ENCODE peak calls at places on chromosomes 6 and 20, in ten cellular contexts. Q is lung, Y is GM23338, A is fibroblast of mammary gland, D is K562, N is IMR-90, S is mucosa of descending colon, V is fibroblast of lung, F is sigmoid colon, U is OCI-LY7. P is an unnamed sample.

GRCh38 chr20:40511478-40511877 is 177.6 kb downstream of the MAFB start:
- DNase-seq in Q (no peak), Y (no peak), A (peak), D (no peak), N (no peak), S (no peak), V (peak), F (peak), U (no peak), P (peak)

GRCh38 chr6:158718431-158719126 is 68.7 kb downstream of the SYTL3 start:
- DNase-seq in Q (no peak), Y (peak), A (no peak), D (peak), N (no peak), S (no peak), V (no peak), F (peak), U (peak), P (peak)

GRCh38 chr6:45305546-45305945 is 22.6 kb upstream of the RUNX2 start:
- DNase-seq in Q (no peak), Y (no peak), A (peak), D (no peak), N (peak), S (no peak), V (peak), F (no peak), U (no peak), P (no peak)

GRCh38 chr6:2971420-2972218 is at the start of gene SERPINB6:
- DNase-seq in Q (peak), Y (peak), A (peak), D (peak), N (peak), S (peak), V (peak), F (peak), U (no peak), P (peak)

GRCh38 chr20:16580127-16580526 is 6.9 kb upstream of the KIF16B start:
- DNase-seq in Q (no peak), Y (no peak), A (peak), D (no peak), N (peak), S (no peak), V (peak), F (no peak), U (no peak), P (peak)

GRCh38 chr6:36296240-36296639 is 26.4 kb downstream of the PNPLA1 start:
- DNase-seq in Q (no peak), Y (no peak), A (peak), D (no peak), N (peak), S (no peak), V (peak), F (no peak), U (no peak), P (peak)

GRCh38 chr6:20399518-20399917 is 2.2 kb upstream of the E2F3 start:
- DNase-seq in Q (no peak), Y (no peak), A (no peak), D (no peak), N (no peak), S (no peak), V (no peak), F (no peak), U (no peak), P (no peak)

GRCh38 chr20:23187759-23188158 is 101.6 kb upstream of the CD93 start:
- DNase-seq in Q (no peak), Y (no peak), A (no peak), D (no peak), N (no peak), S (no peak), V (no peak), F (no peak), U (no peak), P (peak)

GRCh38 chr6:75098709-75099108 is 107.1 kb downstream of the COL12A1 start:
- DNase-seq in Q (peak), Y (no peak), A (peak), D (no peak), N (peak), S (no peak), V (peak), F (peak), U (no peak), P (peak)

GRCh38 chr20:16069416-16070010 is 503.7 kb downstream of the KIF16B start:
- DNase-seq in Q (no peak), Y (no peak), A (no peak), D (no peak), N (no peak), S (no peak), V (no peak), F (no peak), U (peak), P (no peak)

GRCh38 chr6:149235130-149235561 is 82.4 kb upstream of the TAB2 start:
- DNase-seq in Q (peak), Y (no peak), A (peak), D (no peak), N (peak), S (no peak), V (peak), F (no peak), U (peak), P (peak)

GRCh38 chr6:150068786-150069648 is at the start of gene ULBP3:
- DNase-seq in Q (peak), Y (peak), A (peak), D (peak), N (peak), S (peak), V (peak), F (peak), U (peak), P (peak)

GRCh38 chr6:81806793-81807565 is 54.5 kb upstream of the TENT5A start:
- DNase-seq in Q (no peak), Y (no peak), A (no peak), D (no peak), N (no peak), S (peak), V (no peak), F (no peak), U (no peak), P (no peak)

GRCh38 chr6:18216411-18216810 is 47.9 kb downstream of the DEK start:
- DNase-seq in Q (no peak), Y (no peak), A (peak), D (no peak), N (peak), S (no peak), V (peak), F (no peak), U (no peak), P (peak)

GRCh38 chr20:61589055-61589385 is 337.0 kb downstream of the CDH4 start:
- DNase-seq in Q (no peak), Y (no peak), A (peak), D (no peak), N (peak), S (no peak), V (peak), F (no peak), U (no peak), P (peak)

GRCh38 chr6:81748946-81749345 is 3.5 kb downstream of the TENT5A start:
- DNase-seq in Q (no peak), Y (no peak), A (peak), D (no peak), N (no peak), S (no peak), V (peak), F (no peak), U (no peak), P (peak)

GRCh38 chr6:151254451-151255081 is 14.8 kb downstream of the AKAP12 start:
- DNase-seq in Q (no peak), Y (peak), A (no peak), D (no peak), N (peak), S (no peak), V (peak), F (no peak), U (no peak), P (peak)

GRCh38 chr6:40997256-40997957 is 41.6 kb downstream of the UNC5CL start:
- DNase-seq in Q (peak), Y (peak), A (peak), D (peak), N (peak), S (no peak), V (peak), F (no peak), U (no peak), P (peak)

GRCh38 chr20:24732599-24732998 is 216.5 kb upstream of the CST7 start:
- DNase-seq in Q (peak), Y (no peak), A (no peak), D (no peak), N (no peak), S (no peak), V (no peak), F (no peak), U (no peak), P (no peak)

GRCh38 chr6:106702451-106703110 is 73.2 kb downstream of the QRSL1 start:
- DNase-seq in Q (no peak), Y (no peak), A (no peak), D (no peak), N (no peak), S (no peak), V (no peak), F (no peak), U (peak), P (no peak)

GRCh38 chr6:44045672-44046015 is 81.6 kb downstream of the MRPL14 start:
- DNase-seq in Q (no peak), Y (no peak), A (no peak), D (no peak), N (no peak), S (no peak), V (no peak), F (peak), U (no peak), P (peak)

GRCh38 chr6:134551245-134551960 is 233.5 kb upstream of the SGK1 start:
- DNase-seq in Q (no peak), Y (no peak), A (peak), D (no peak), N (peak), S (no peak), V (peak), F (no peak), U (no peak), P (peak)

GRCh38 chr6:142763205-142763604 is 181.8 kb downstream of the HIVEP2 start:
- DNase-seq in Q (no peak), Y (no peak), A (peak), D (no peak), N (peak), S (no peak), V (peak), F (no peak), U (no peak), P (peak)

GRCh38 chr6:13427838-13428527 is 59.4 kb downstream of the GFOD1 start:
- DNase-seq in Q (no peak), Y (peak), A (no peak), D (peak), N (no peak), S (peak), V (no peak), F (no peak), U (peak), P (no peak)

GRCh38 chr6:157693867-157694266 is 129.2 kb upstream of the SNX9 start:
- DNase-seq in Q (no peak), Y (no peak), A (no peak), D (no peak), N (no peak), S (no peak), V (no peak), F (no peak), U (no peak), P (no peak)

GRCh38 chr6:135254471-135254870 is 73.4 kb downstream of the MYB start:
- DNase-seq in Q (no peak), Y (no peak), A (no peak), D (peak), N (no peak), S (no peak), V (no peak), F (no peak), U (no peak), P (no peak)

DNA sequence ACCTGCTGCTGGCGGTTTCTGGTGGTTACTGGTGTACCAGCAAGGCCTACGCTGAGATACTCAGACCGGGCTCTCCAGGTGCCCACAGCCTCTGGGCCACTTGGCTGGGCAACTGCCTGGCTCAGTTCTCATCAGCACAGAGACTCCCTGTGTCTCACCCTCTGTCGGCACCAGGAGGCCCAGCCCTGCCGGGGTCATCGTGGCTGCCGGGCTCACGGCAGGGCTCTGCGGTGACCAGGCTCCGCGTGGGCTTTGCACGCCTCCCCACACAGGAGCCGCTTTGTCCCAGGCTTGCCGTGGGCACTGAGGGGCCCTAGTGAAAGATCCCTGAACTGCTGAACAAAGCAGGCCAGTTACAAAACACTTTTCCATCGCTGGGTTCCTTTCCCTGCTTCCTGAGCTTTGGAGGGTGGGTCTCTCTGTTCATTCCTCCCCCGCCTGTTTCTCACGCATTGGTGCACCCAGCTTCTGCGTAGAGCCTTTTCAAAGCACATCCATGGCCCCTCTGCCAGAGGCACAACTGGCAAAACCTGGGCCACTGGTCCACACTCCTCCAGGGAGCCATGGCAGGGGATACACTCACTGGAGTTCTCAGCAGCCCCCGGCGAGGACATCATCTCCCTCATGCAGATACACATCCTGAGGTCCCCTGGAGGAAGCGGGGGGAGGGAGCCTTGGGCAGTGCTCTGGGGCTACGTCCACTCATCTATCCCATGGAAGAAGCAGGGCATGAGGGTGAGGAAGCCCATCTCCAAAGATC is 117.0 kb downstream of the NFATC2 start:
- DNase-seq in Q (no peak), Y (peak), A (no peak), D (no peak), N (no peak), S (no peak), V (no peak), F (no peak), U (no peak), P (no peak)
- TF ChIP-seq CTCF in Q (no peak), Y (peak), A (no peak), D (no peak), N (no peak), S (no peak), V (no peak), F (no peak), U (no peak), P (no peak)

DNA sequence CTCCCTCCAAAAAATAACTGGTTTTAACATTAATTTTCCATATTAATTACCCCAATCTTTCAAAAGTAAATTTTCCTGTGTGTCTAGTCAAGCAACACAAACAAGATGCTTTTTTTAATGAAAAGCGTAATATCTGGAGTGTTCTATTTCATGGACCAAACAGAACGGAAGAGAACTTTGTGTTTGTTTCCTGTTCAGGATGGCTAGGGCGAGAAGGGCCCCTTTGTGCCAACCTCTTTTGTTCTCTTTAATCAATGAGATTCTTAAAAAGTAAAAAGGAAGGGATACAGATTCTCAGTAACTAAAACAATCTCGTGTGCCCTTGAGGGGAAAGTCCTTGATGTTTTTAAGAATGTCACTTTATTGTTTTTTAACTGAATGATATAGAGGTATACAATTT is 55.7 kb downstream of the GNAS start:
- DNase-seq in Q (no peak), Y (no peak), A (no peak), D (no peak), N (no peak), S (no peak), V (no peak), F (no peak), U (peak), P (no peak)
- H3K4me3 ChIP-seq in Q (no peak), Y (no peak), A (no peak), D (no peak), N (no peak), S (no peak), V (no peak), F (no peak), U (peak), P (no peak)

DNA sequence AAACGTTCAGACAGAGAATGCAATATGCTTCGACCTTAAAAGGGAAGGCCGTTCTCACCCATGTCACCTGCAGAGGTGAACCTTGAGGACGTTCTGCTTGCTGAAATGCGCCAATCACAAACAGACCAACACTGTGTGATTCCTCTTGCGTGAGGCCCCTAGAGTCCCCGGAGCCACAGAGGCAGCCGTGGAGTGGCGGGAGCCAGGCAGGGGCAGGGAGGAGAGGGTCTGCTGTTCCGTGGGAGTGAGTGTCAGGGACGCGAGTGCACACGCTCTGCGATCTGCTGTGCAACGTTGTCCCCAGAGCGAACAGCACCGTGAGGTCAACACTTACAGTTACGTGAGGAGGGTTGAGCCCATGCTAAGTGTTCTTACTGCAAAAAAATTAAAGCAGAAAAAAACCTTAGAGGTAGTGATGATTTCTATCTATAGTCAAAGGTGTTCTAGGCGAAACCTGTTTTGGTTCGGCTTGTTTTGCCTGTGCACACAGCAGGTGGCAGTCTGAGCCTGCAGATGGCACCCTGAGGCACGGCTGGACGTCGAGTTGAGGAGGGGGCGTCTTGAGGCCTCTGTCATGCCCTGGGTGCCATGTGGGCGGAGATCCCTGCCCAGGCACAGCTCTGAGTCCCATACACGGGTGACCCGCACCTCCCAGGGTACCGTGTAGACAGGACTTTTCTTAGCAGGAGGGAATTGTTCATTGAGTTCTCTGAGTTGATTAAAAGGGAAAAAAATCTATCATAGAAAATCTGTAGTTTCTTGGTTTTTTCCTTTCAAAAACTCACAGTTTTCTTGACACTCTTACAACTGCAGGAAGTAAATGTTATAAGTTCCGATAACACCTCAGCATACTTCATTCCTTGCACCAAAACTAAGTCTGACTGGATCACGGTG is 71.8 kb upstream of the FRMD1 start:
- DNase-seq in Q (peak), Y (peak), A (no peak), D (no peak), N (no peak), S (peak), V (no peak), F (peak), U (no peak), P (no peak)
- TF ChIP-seq CTCF in Q (peak), Y (peak), A (no peak), D (peak), N (no peak), S (no peak), V (no peak), F (peak), U (peak), P (peak)

GRCh38 chr6:14658909-14659561 is 541.5 kb downstream of the CD83 start:
- DNase-seq in Q (no peak), Y (no peak), A (peak), D (no peak), N (peak), S (no peak), V (no peak), F (no peak), U (no peak), P (peak)

GRCh38 chr6:14661188-14661587 is 543.6 kb downstream of the CD83 start:
- DNase-seq in Q (no peak), Y (no peak), A (no peak), D (no peak), N (peak), S (no peak), V (no peak), F (no peak), U (peak), P (peak)

GRCh38 chr6:14664112-14664592 is 546.6 kb downstream of the CD83 start:
- DNase-seq in Q (no peak), Y (no peak), A (no peak), D (no peak), N (peak), S (no peak), V (no peak), F (no peak), U (peak), P (no peak)

GRCh38 chr6:14660767-14661166 is 543.2 kb downstream of the CD83 start:
- DNase-seq in Q (no peak), Y (no peak), A (no peak), D (no peak), N (no peak), S (no peak), V (no peak), F (no peak), U (peak), P (no peak)

GRCh38 chr6:14661696-14662095 is 544.1 kb downstream of the CD83 start:
- DNase-seq in Q (no peak), Y (no peak), A (no peak), D (no peak), N (no peak), S (no peak), V (no peak), F (no peak), U (no peak), P (no peak)
- H3K4me3 ChIP-seq in Q (no peak), Y (no peak), A (no peak), D (no peak), N (no peak), S (no peak), V (no peak), F (no peak), U (peak), P (no peak)